ENCODE peak calls at places on chromosomes 3 and 15, in ten cellular contexts. P, D, G, V, T, L, K, X, I and N are unnamed samples.

GRCh38 chr3:12301513-12301912 is 12.6 kb downstream of the PPARG start:
- DNase-seq in P (no peak), V (no peak), T (no peak), X (peak; percentile 53), G (no peak), I (no peak), K (no peak), D (no peak), L (no peak), N (no peak)

GRCh38 chr15:92962914-92963313 is 62.8 kb downstream of the CHD2 start:
- DNase-seq in K (no peak), L (no peak), V (no peak), T (no peak), P (no peak), X (no peak), I (no peak), G (no peak), D (no peak), N (no peak)

GRCh38 chr3:36444909-36445308 is 64.6 kb downstream of the STAC start:
- DNase-seq in T (peak; percentile 69), P (no peak), I (no peak), D (no peak), V (no peak), K (no peak), L (no peak), X (no peak), G (peak; percentile 71), N (no peak)

GRCh38 chr3:113979916-113980315 is 32.1 kb downstream of the ZDHHC23 start:
- DNase-seq in P (no peak), G (no peak), V (no peak), X (no peak), T (no peak), D (no peak), K (no peak), L (no peak), I (no peak), N (no peak)

GRCh38 chr3:7977245-7978103 is 524.1 kb upstream of the LMCD1 start:
- DNase-seq in K (no peak), I (no peak), G (peak; percentile 83), P (no peak), T (peak; percentile 65), D (peak; percentile 26), L (peak; percentile 13), V (no peak), X (no peak), N (no peak)

GRCh38 chr15:98002874-98003273 is 42.4 kb downstream of the ARRDC4 start:
- DNase-seq in K (no peak), P (no peak), X (no peak), I (no peak), T (no peak), D (no peak), G (no peak), V (no peak), L (no peak), N (no peak)

GRCh38 chr3:170909129-170909903 is 879 bp upstream of the EIF5A2 start:
- DNase-seq in K (no peak), T (peak; percentile 97), V (no peak), G (peak; percentile 97), D (no peak), P (no peak), X (peak; percentile 8), L (peak; percentile 31), I (no peak), N (no peak)

GRCh38 chr3:181752202-181752671 is 40.5 kb downstream of the SOX2 start:
- DNase-seq in X (no peak), P (no peak), G (peak; percentile 50), V (no peak), D (no peak), K (no peak), T (no peak), L (no peak), I (no peak), N (no peak)

GRCh38 chr15:33043636-33044035 is 150.9 kb downstream of the FMN1 start:
- DNase-seq in K (no peak), P (no peak), V (no peak), T (no peak), X (no peak), D (no peak), I (no peak), L (no peak), G (no peak), N (no peak)

GRCh38 chr15:33048255-33048654 is 146.3 kb downstream of the FMN1 start:
- DNase-seq in K (no peak), D (no peak), V (no peak), I (no peak), X (no peak), L (no peak), T (no peak), G (no peak), P (no peak), N (no peak)

GRCh38 chr15:33045066-33045810 is 149.3 kb downstream of the FMN1 start:
- DNase-seq in K (no peak), G (no peak), T (peak; percentile 14), D (no peak), X (no peak), P (no peak), L (no peak), I (no peak), V (no peak), N (no peak)

GRCh38 chr15:33047077-33047476 is 147.4 kb downstream of the FMN1 start:
- DNase-seq in T (no peak), X (no peak), D (no peak), V (no peak), I (no peak), G (no peak), K (no peak), P (no peak), L (no peak), N (no peak)

DNA sequence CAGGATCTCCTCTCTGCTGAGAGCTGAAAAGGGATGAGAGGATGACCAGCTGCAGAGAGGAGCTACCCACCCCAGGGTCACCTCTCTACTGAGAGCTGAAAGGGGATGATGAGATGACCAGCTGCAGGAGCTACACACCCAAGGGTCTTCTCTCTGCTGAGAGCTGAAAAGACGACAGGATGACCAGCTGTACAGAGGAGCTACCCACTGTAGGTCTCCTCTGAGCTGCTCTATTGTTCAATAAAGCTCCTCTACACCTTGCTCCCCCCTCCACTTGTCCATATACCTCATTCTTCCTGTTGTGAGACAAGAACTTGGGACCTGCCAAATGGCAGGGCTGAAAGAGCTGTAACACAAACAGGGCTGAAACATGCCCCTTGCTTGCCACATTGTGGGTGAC is 149.9 kb downstream of the FMN1 start:
- DNase-seq in T (no peak), K (no peak), P (no peak), D (no peak), I (no peak), L (no peak), V (no peak), G (no peak), X (no peak), N (no peak)
- TF ChIP-seq CTCF in T (no peak), K (no peak), P (no peak), D (no peak), I (no peak), L (no peak), V (no peak), G (no peak), X (no peak), N (no peak)

GRCh38 chr15:57694264-57694663 is 12.2 kb upstream of the POLR2M start:
- DNase-seq in I (no peak), T (no peak), G (no peak), P (no peak), X (no peak), V (no peak), L (no peak), K (no peak), D (no peak), N (no peak)

GRCh38 chr15:57691082-57691481 is 15.4 kb upstream of the POLR2M start:
- DNase-seq in G (no peak), I (no peak), D (no peak), T (no peak), L (no peak), X (no peak), V (no peak), P (no peak), K (no peak), N (no peak)

GRCh38 chr15:57690341-57690966 is 16.1 kb upstream of the POLR2M start:
- DNase-seq in L (no peak), X (no peak), V (no peak), T (no peak), I (no peak), K (no peak), G (no peak), P (no peak), D (no peak), N (no peak)

GRCh38 chr15:57696146-57696545 is 10.4 kb upstream of the POLR2M start:
- DNase-seq in P (no peak), K (no peak), L (no peak), D (no peak), V (no peak), G (no peak), X (no peak), T (no peak), I (no peak), N (no peak)

DNA sequence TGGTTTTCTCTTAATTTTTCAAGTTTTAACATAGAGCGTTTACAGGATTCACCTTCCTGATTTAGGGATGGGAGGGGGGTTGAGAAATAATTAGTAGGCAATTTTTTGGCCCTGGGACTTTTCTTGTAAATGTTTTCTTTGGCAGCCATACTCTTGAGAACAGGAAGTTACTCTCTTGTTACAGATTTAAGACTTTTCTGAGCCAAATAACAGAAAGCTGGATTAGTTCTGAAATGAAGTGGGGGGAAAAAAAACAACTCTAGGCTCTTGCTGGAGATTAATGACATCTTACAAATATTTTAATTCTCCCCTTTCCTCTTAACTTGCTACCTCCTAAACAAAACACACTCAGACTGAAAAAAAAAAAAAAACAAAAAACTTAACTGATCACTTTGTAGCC is 13.8 kb upstream of the POLR2M start:
- DNase-seq in K (no peak), D (no peak), V (no peak), X (no peak), T (no peak), G (peak; percentile 73), L (no peak), P (no peak), I (no peak), N (no peak)
- TF ChIP-seq CTCF in K (no peak), D (no peak), V (no peak), X (no peak), T (no peak), G (no peak), L (no peak), P (no peak), I (no peak), N (no peak)

DNA sequence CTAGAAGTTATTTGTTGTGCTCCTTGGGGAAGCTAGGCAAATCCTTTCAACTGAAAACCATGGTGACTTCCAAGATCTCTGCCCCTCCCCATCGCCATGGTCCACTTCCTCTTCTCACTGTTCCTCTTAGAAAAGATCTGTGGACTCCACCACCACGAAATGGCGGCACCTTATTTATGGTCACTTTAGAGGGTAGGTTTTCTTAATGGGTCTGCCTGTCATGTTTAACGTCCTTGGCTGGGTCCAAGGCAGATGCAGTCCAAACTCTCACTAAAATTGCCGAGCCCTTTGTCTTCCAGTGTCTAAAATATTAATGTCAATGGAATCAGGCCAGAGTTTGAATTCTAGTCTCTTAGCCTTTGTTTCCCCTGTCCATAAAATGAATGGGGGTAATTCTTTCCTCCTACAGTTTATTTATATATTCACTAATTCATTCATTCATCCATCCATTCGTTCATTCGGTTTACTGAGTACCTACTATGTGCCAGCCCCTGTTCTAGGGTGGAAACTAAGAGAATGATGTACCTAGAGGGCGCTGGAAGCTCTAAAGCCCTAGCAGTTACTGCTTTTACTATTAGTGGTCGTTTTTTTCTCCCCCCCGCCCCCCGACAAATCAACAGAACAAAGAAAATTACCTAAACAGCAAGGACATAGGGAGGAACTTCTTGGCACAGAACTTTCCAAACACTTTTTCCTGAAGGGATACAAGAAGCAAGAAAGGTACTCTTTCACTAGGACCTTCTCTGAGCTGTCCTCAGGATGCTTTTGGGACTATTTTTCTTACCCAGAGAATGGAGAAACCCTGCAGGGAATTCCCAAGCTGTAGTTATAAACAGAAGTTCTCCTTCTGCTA is 661 bp downstream of the PATL2 start:
- DNase-seq in G (peak; percentile 31), X (peak; percentile 71), I (peak; percentile 56), T (no peak), L (no peak), P (peak; percentile 54), K (no peak), D (peak; percentile 91), V (peak; percentile 67), N (peak; percentile 44)
- TF ChIP-seq CTCF in G (peak; percentile 44), X (no peak), I (peak; percentile 43), T (peak; percentile 30), L (peak; percentile 51), P (peak; percentile 12), K (peak; percentile 21), D (peak; percentile 42), V (peak; percentile 27), N (peak; percentile 67)

GRCh38 chr3:166900866-166901577 is 479.1 kb downstream of the ZBBX start:
- DNase-seq in L (no peak), I (no peak), K (no peak), D (no peak), X (no peak), G (no peak), V (no peak), P (no peak), T (peak; percentile 62), N (no peak)
- TF ChIP-seq CTCF in L (no peak), I (no peak), K (no peak), D (no peak), X (no peak), G (no peak), V (no peak), P (no peak), T (no peak), N (no peak)